ENCODE peak calls at places on chromosomes 13 and 19, in five cellular contexts. One of them, this sample, is unnamed.

GRCh38 chr13:44715287-44716224 is 139.4 kb upstream of the TSC22D1 start:
- DNase-seq in Peyer's patch: no peak
- DNase-seq in body of pancreas: no peak
- DNase-seq in H9: no peak
- DNase-seq in aorta: no peak
- DNase-seq in this sample: no peak

GRCh38 chr13:58855283-58855682 is 1223.7 kb downstream of the PCDH17 start:
- DNase-seq in aorta: no peak
- DNase-seq in body of pancreas: no peak
- DNase-seq in H9: no peak
- DNase-seq in Peyer's patch: no peak
- DNase-seq in this sample: no peak

GRCh38 chr19:48858984-48859710 is 9.3 kb downstream of the PLEKHA4 start:
- DNase-seq in aorta: peak; percentile 82
- DNase-seq in H9: peak; percentile 77
- DNase-seq in Peyer's patch: no peak
- DNase-seq in body of pancreas: peak; percentile 76
- DNase-seq in this sample: peak; percentile 80

GRCh38 chr19:6811906-6812305 is 39.4 kb downstream of the VAV1 start:
- DNase-seq in aorta: no peak
- DNase-seq in body of pancreas: no peak
- DNase-seq in H9: peak; percentile 38
- DNase-seq in Peyer's patch: no peak
- DNase-seq in this sample: no peak

GRCh38 chr19:48968179-48968661 is 3.1 kb downstream of the FTL start:
- DNase-seq in aorta: no peak
- DNase-seq in Peyer's patch: no peak
- DNase-seq in body of pancreas: no peak
- DNase-seq in H9: no peak
- DNase-seq in this sample: no peak

GRCh38 chr13:107365466-107366215 is 797.7 kb upstream of the ARGLU1 start:
- DNase-seq in aorta: no peak
- DNase-seq in body of pancreas: no peak
- DNase-seq in H9: no peak
- DNase-seq in Peyer's patch: no peak
- DNase-seq in this sample: no peak

GRCh38 chr19:29645911-29646310 is 19.4 kb upstream of the PLEKHF1 start:
- DNase-seq in aorta: no peak
- DNase-seq in Peyer's patch: no peak
- DNase-seq in body of pancreas: peak; percentile 16
- DNase-seq in H9: no peak
- DNase-seq in this sample: no peak

GRCh38 chr19:1390594-1391423 is 7.1 kb downstream of the NDUFS7 start:
- DNase-seq in aorta: peak; percentile 74
- DNase-seq in Peyer's patch: no peak
- DNase-seq in body of pancreas: no peak
- DNase-seq in H9: no peak
- DNase-seq in this sample: no peak

GRCh38 chr13:36915106-36915505 is 4.9 kb downstream of the SMAD9 start:
- DNase-seq in aorta: no peak
- DNase-seq in body of pancreas: no peak
- DNase-seq in Peyer's patch: no peak
- DNase-seq in H9: no peak
- DNase-seq in this sample: no peak

GRCh38 chr19:47095707-47096704 is 17.6 kb downstream of the ZC3H4 start:
- DNase-seq in aorta: no peak
- DNase-seq in H9: no peak
- DNase-seq in Peyer's patch: peak; percentile 97
- DNase-seq in body of pancreas: peak; percentile 96
- DNase-seq in this sample: no peak

GRCh38 chr19:47094557-47095517 is 18.7 kb downstream of the ZC3H4 start:
- DNase-seq in body of pancreas: peak; percentile 42
- DNase-seq in Peyer's patch: peak; percentile 77
- DNase-seq in H9: no peak
- DNase-seq in aorta: no peak
- DNase-seq in this sample: peak; percentile 37

GRCh38 chr19:47097396-47098217 is 16.0 kb downstream of the ZC3H4 start:
- DNase-seq in H9: no peak
- DNase-seq in aorta: peak; percentile 85
- DNase-seq in body of pancreas: no peak
- DNase-seq in Peyer's patch: no peak
- DNase-seq in this sample: no peak

GRCh38 chr19:47098608-47099007 is 15.0 kb downstream of the ZC3H4 start:
- DNase-seq in Peyer's patch: no peak
- DNase-seq in aorta: no peak
- DNase-seq in body of pancreas: no peak
- DNase-seq in H9: no peak
- DNase-seq in this sample: no peak

DNA sequence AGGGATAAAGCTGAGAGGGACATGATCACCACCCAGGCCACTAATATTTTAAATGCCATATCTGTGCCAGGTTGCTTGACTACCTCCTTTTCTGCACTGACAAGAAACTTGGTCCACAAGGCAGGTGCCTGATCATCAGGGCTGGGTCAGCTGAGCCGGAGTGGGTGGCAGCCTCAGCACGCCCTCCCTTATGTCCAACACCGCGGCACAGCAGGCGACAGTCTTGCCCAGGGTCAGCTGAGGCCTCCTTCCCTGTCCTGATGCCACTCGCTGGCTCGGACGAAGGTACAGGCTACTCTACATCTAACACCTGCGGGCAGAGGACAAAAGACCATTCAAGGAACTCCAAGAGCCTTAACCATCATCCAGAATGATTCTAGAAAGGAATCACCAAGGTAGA is 16.9 kb downstream of the ZC3H4 start:
- DNase-seq in body of pancreas: peak; percentile 49
- DNase-seq in aorta: no peak
- DNase-seq in H9: no peak
- DNase-seq in Peyer's patch: peak; percentile 70
- DNase-seq in this sample: no peak
- H3K4me1 ChIP-seq in body of pancreas: peaks cover 73% of the 10 kb centered on the region
- H3K4me1 ChIP-seq in aorta: no peaks in the 10 kb centered on the region
- H3K4me1 ChIP-seq in H9: peaks cover 2% of the 10 kb centered on the region
- H3K4me1 ChIP-seq in Peyer's patch: peaks cover 23% of the 10 kb centered on the region
- H3K4me1 ChIP-seq in this sample: peaks cover 25% of the 10 kb centered on the region

DNA sequence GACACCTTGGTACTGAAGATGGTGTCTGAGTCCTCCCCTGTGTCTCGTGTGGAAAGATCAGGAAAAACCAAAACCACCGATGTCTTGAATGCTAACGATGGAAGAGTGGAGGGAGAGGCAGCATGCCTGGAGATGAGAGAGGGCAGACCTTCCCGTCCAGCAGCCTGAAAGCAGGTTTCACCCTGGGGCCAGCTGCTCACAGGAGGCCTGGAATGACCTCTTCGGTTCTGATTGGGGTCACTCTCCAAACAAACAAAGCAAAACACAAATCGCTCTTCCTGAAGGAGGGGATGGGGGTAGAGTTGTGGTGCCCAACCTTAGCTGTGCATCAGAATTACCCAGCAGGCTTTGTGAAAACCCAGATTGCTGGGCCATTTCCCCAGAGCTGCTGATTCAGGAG is 142.3 kb upstream of the SOX1 start:
- DNase-seq in Peyer's patch: peak; percentile 13
- DNase-seq in body of pancreas: no peak
- DNase-seq in H9: peak; percentile 8
- DNase-seq in aorta: no peak
- DNase-seq in this sample: no peak
- H3K9me3 ChIP-seq in Peyer's patch: no peaks in the 10 kb centered on the region
- H3K9me3 ChIP-seq in body of pancreas: no peaks in the 10 kb centered on the region
- H3K9me3 ChIP-seq in H9: no peaks in the 10 kb centered on the region
- H3K9me3 ChIP-seq in aorta: peaks cover 2% of the 10 kb centered on the region
- H3K9me3 ChIP-seq in this sample: no peaks in the 10 kb centered on the region

GRCh38 chr19:56221851-56222250 is 19.8 kb downstream of the ZSCAN5C start:
- DNase-seq in aorta: no peak
- DNase-seq in body of pancreas: no peak
- DNase-seq in Peyer's patch: no peak
- DNase-seq in H9: no peak
- DNase-seq in this sample: no peak
- H3K27me3 ChIP-seq in aorta: no peaks in the 10 kb centered on the region
- H3K27me3 ChIP-seq in body of pancreas: no peaks in the 10 kb centered on the region
- H3K27me3 ChIP-seq in Peyer's patch: no peaks in the 10 kb centered on the region
- H3K27me3 ChIP-seq in H9: no peaks in the 10 kb centered on the region
- H3K27me3 ChIP-seq in this sample: no peaks in the 10 kb centered on the region

GRCh38 chr19:41325640-41325946 is 15.6 kb downstream of the CCDC97 start:
- DNase-seq in aorta: no peak
- DNase-seq in Peyer's patch: no peak
- DNase-seq in body of pancreas: no peak
- DNase-seq in H9: no peak
- DNase-seq in this sample: no peak

GRCh38 chr19:41324231-41324702 is 14.3 kb downstream of the CCDC97 start:
- DNase-seq in body of pancreas: no peak
- DNase-seq in H9: no peak
- DNase-seq in aorta: no peak
- DNase-seq in Peyer's patch: no peak
- DNase-seq in this sample: no peak

GRCh38 chr19:41325947-41326706 is 16.2 kb downstream of the CCDC97 start:
- DNase-seq in H9: no peak
- DNase-seq in Peyer's patch: no peak
- DNase-seq in body of pancreas: no peak
- DNase-seq in aorta: no peak
- DNase-seq in this sample: peak; percentile 30

GRCh38 chr19:41323430-41324125 is 13.6 kb downstream of the CCDC97 start:
- DNase-seq in body of pancreas: no peak
- DNase-seq in aorta: peak; percentile 89
- DNase-seq in Peyer's patch: no peak
- DNase-seq in H9: peak; percentile 75
- DNase-seq in this sample: no peak

GRCh38 chr19:41324921-41325639 is 15.1 kb downstream of the CCDC97 start:
- DNase-seq in body of pancreas: peak; percentile 54
- DNase-seq in aorta: peak; percentile 91
- DNase-seq in Peyer's patch: peak; percentile 62
- DNase-seq in H9: peak; percentile 94
- DNase-seq in this sample: no peak
- H3K4me1 ChIP-seq in body of pancreas: peaks cover 46% of the 10 kb centered on the region
- H3K4me1 ChIP-seq in aorta: no peaks in the 10 kb centered on the region
- H3K4me1 ChIP-seq in Peyer's patch: peaks cover 57% of the 10 kb centered on the region
- H3K4me1 ChIP-seq in H9: peaks cover 12% of the 10 kb centered on the region
- H3K4me1 ChIP-seq in this sample: peaks cover 32% of the 10 kb centered on the region

DNA sequence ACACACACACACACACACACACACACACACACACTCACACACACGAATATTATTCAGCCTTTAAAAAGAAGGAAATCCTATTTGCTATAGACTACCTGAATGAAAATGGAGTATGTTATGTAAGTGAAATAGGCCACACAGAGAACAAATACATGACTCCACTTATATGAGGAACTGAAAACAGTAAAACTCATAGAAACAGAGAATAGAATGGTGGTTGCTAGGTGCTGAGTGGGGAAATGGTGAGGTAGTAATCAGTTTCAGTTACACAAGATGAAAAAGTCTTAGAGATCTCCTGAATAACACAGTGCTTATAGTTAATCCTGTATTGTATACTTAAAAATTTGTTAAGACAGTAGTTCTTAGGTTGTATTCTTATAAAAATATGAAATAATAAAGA is 8.2 kb downstream of the ZNF677 start:
- DNase-seq in H9: no peak
- DNase-seq in aorta: no peak
- DNase-seq in Peyer's patch: no peak
- DNase-seq in body of pancreas: no peak
- DNase-seq in this sample: no peak
- H3K9me3 ChIP-seq in H9: peaks cover 36% of the 10 kb centered on the region
- H3K9me3 ChIP-seq in aorta: peaks cover 17% of the 10 kb centered on the region
- H3K9me3 ChIP-seq in Peyer's patch: no peaks in the 10 kb centered on the region
- H3K9me3 ChIP-seq in body of pancreas: no peaks in the 10 kb centered on the region
- H3K9me3 ChIP-seq in this sample: peaks cover 7% of the 10 kb centered on the region

GRCh38 chr19:39746836-39747529 is 9.2 kb upstream of the CLC start:
- DNase-seq in aorta: no peak
- DNase-seq in Peyer's patch: no peak
- DNase-seq in body of pancreas: peak; percentile 66
- DNase-seq in H9: no peak
- DNase-seq in this sample: no peak

GRCh38 chr19:39740395-39740794 is 2.6 kb upstream of the CLC start:
- DNase-seq in Peyer's patch: no peak
- DNase-seq in body of pancreas: no peak
- DNase-seq in H9: no peak
- DNase-seq in aorta: no peak
- DNase-seq in this sample: no peak

GRCh38 chr19:39745645-39746044 is 7.8 kb upstream of the CLC start:
- DNase-seq in H9: no peak
- DNase-seq in body of pancreas: no peak
- DNase-seq in Peyer's patch: no peak
- DNase-seq in aorta: no peak
- DNase-seq in this sample: no peak
- H3K27me3 ChIP-seq in H9: no peaks in the 10 kb centered on the region
- H3K27me3 ChIP-seq in body of pancreas: no peaks in the 10 kb centered on the region
- H3K27me3 ChIP-seq in Peyer's patch: no peaks in the 10 kb centered on the region
- H3K27me3 ChIP-seq in aorta: no peaks in the 10 kb centered on the region
- H3K27me3 ChIP-seq in this sample: no peaks in the 10 kb centered on the region

GRCh38 chr19:35002037-35002535 is 2.0 kb downstream of the GRAMD1A start:
- DNase-seq in H9: no peak
- DNase-seq in body of pancreas: no peak
- DNase-seq in Peyer's patch: no peak
- DNase-seq in aorta: no peak
- DNase-seq in this sample: no peak
- H3K4me1 ChIP-seq in H9: peaks cover 3% of the 10 kb centered on the region
- H3K4me1 ChIP-seq in body of pancreas: peaks cover 70% of the 10 kb centered on the region
- H3K4me1 ChIP-seq in Peyer's patch: peaks cover 18% of the 10 kb centered on the region
- H3K4me1 ChIP-seq in aorta: no peaks in the 10 kb centered on the region
- H3K4me1 ChIP-seq in this sample: peaks cover 56% of the 10 kb centered on the region

DNA sequence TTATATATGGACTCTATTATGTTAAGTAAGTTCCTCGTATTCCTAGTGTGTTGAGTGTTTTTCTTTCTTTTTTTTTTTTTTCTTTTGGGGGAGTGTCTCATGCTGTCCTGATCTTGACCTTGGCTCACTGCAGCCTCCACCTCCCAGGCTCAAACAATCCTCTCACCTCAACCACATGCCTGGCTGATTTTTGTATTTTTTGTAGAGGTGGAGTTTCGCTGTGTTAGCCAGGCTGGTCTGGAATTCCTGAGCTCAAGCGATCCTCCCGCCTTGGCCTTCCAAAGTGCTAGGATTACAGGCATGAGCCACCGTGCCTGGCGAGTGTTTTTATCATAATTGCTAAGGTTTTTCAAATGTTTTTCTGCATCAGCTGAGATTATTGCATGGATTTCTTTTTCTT is 10.7 kb upstream of the ZNF480 start:
- DNase-seq in H9: no peak
- DNase-seq in body of pancreas: no peak
- DNase-seq in aorta: no peak
- DNase-seq in Peyer's patch: no peak
- DNase-seq in this sample: no peak
- H3K9me3 ChIP-seq in H9: no peaks in the 10 kb centered on the region
- H3K9me3 ChIP-seq in body of pancreas: no peaks in the 10 kb centered on the region
- H3K9me3 ChIP-seq in aorta: peaks cover 3% of the 10 kb centered on the region
- H3K9me3 ChIP-seq in Peyer's patch: no peaks in the 10 kb centered on the region
- H3K9me3 ChIP-seq in this sample: peaks cover 91% of the 10 kb centered on the region

This sample was measured in naive thymus-derived CD4-positive, alpha-beta T cell.